ENCODE peak calls at places on chromosomes 16 and 17, in nine cellular contexts. C is stimulated activated naive B cell treated with anti-CD40 and anti-IgM and Interleukin-4, amounts not matched to agents 10 μg/mL and 1 μg/mL and 100 μg/mL, for 72 hours; V is fibroblast of the aortic adventitia; G is NCI-H510A; S is midbrain; E is hepatic stellate cell; T is PC-3; J is anterior cingulate cortex; A is fibroblast of mammary gland. O is an unnamed sample.

GRCh38 chr16:35431829-35432663 is 1972.6 kb downstream of the TP53TG3F start:
- DNase-seq in C (no peak), V (no peak), G (no peak), S (peak), E (no peak), T (no peak), J (no peak), A (no peak), O (no peak)

GRCh38 chr17:79949646-79950292 is 85.9 kb downstream of the TBC1D16 start:
- DNase-seq in C (no peak), V (no peak), G (no peak), S (no peak), E (no peak), T (no peak), J (no peak), A (no peak), O (no peak)

GRCh38 chr16:4801962-4802658 is at the start of gene ROGDI:
- DNase-seq in C (peak), V (peak), G (peak), S (peak), E (peak), T (peak), J (peak), A (no peak), O (peak)

GRCh38 chr16:86939609-86940008 is 361.3 kb downstream of the FOXL1 start:
- DNase-seq in C (no peak), V (no peak), G (no peak), S (no peak), E (no peak), T (no peak), J (no peak), A (no peak), O (no peak)

GRCh38 chr16:58197314-58198012 is 443 bp downstream of the CSNK2A2 start:
- DNase-seq in C (no peak), V (no peak), G (no peak), S (no peak), E (peak), T (no peak), J (no peak), A (no peak), O (no peak)

GRCh38 chr17:43431741-43432523 is 33.1 kb downstream of the ARL4D start:
- DNase-seq in C (no peak), V (peak), G (no peak), S (no peak), E (no peak), T (no peak), J (no peak), A (peak), O (no peak)

GRCh38 chr17:80339118-80339517 is 75.8 kb upstream of the ENDOV start:
- DNase-seq in C (no peak), V (no peak), G (no peak), S (no peak), E (no peak), T (no peak), J (no peak), A (no peak), O (no peak)

GRCh38 chr17:52546990-52547389 is 388.5 kb upstream of the CA10 start:
- DNase-seq in C (no peak), V (no peak), G (no peak), S (no peak), E (no peak), T (no peak), J (no peak), A (no peak), O (no peak)

GRCh38 chr17:46193246-46193625 is at the start of gene KANSL1:
- DNase-seq in C (peak), V (peak), G (peak), S (peak), E (peak), T (peak), J (peak), A (peak), O (peak)

GRCh38 chr17:68566145-68566738 is 34.9 kb downstream of the FAM20A start:
- DNase-seq in C (no peak), V (peak), G (no peak), S (no peak), E (no peak), T (no peak), J (no peak), A (peak), O (no peak)